ENCODE peak calls at places on chromosomes 12 and 14, in nine cellular contexts. R is CD8-positive, alpha-beta T cell; S is heart left ventricle; U is Calu3; L is BJ; E is AG04450; F is cardiac fibroblast; I is pancreas; Z is uterus. W is an unnamed sample.

GRCh38 chr12:114408881-114409795 is 3.2 kb upstream of the TBX5 start:
- DNase-seq in R (no peak), S (peak; percentile 80), U (no peak), L (no peak), E (no peak), F (peak; percentile 74), I (no peak), Z (no peak), W (no peak)

GRCh38 chr12:63844391-63845341 is at the start of gene SRGAP1:
- DNase-seq in R (no peak), S (peak; percentile 82), U (peak; percentile 61), L (no peak), E (no peak), F (peak; percentile 93), I (peak; percentile 82), Z (peak; percentile 72), W (peak; percentile 48)

GRCh38 chr12:623865-624372 is 39.3 kb downstream of the NINJ2 start:
- DNase-seq in R (no peak), S (no peak), U (no peak), L (no peak), E (no peak), F (no peak), I (no peak), Z (no peak), W (no peak)

GRCh38 chr12:1811281-1811947 is 9.0 kb upstream of the LRTM2 start:
- DNase-seq in R (no peak), S (peak; percentile 20), U (peak; percentile 29), L (no peak), E (no peak), F (peak; percentile 36), I (peak; percentile 38), Z (no peak), W (no peak)

GRCh38 chr14:76977793-76978730 is 50.4 kb downstream of the IRF2BPL start:
- DNase-seq in R (peak; percentile 69), S (peak; percentile 50), U (no peak), L (no peak), E (peak; percentile 44), F (peak; percentile 88), I (no peak), Z (peak; percentile 79), W (no peak)

GRCh38 chr12:21773263-21773741 is 1.2 kb downstream of the KCNJ8 start:
- DNase-seq in R (no peak), S (peak; percentile 81), U (no peak), L (no peak), E (no peak), F (peak; percentile 5), I (peak; percentile 74), Z (peak; percentile 49), W (peak; percentile 36)

GRCh38 chr14:51451561-51451960 is 200.1 kb upstream of the FRMD6 start:
- DNase-seq in R (no peak), S (no peak), U (no peak), L (no peak), E (no peak), F (no peak), I (no peak), Z (no peak), W (no peak)

GRCh38 chr14:69543341-69544249 is 31.1 kb downstream of the CCDC177 start:
- DNase-seq in R (no peak), S (peak; percentile 40), U (peak; percentile 86), L (no peak), E (peak; percentile 69), F (peak; percentile 94), I (no peak), Z (peak; percentile 21), W (peak; percentile 14)

GRCh38 chr12:28550757-28551381 is 360.6 kb downstream of the CCDC91 start:
- DNase-seq in R (no peak), S (no peak), U (no peak), L (no peak), E (peak; percentile 30), F (peak; percentile 48), I (no peak), Z (no peak), W (no peak)

GRCh38 chr14:79161576-79161975 is 991.4 kb downstream of the NRXN3 start:
- DNase-seq in R (no peak), S (no peak), U (no peak), L (no peak), E (peak; percentile 3), F (peak; percentile 14), I (no peak), Z (no peak), W (peak; percentile 53)

GRCh38 chr12:52367876-52368275 is 595 bp upstream of the KRT85 start:
- DNase-seq in R (no peak), S (no peak), U (no peak), L (no peak), E (no peak), F (no peak), I (no peak), Z (no peak), W (no peak)

GRCh38 chr12:105204916-105205315 is 31.1 kb downstream of the APPL2 start:
- DNase-seq in R (no peak), S (no peak), U (no peak), L (peak; percentile 51), E (peak; percentile 8), F (peak; percentile 55), I (no peak), Z (no peak), W (no peak)

GRCh38 chr14:91303091-91303923 is 58.8 kb upstream of the GPR68 start:
- DNase-seq in R (no peak), S (peak; percentile 56), U (peak; percentile 29), L (no peak), E (no peak), F (peak; percentile 36), I (no peak), Z (no peak), W (no peak)

GRCh38 chr14:53613404-53614253 is 343.0 kb downstream of the BMP4 start:
- DNase-seq in R (no peak), S (no peak), U (peak; percentile 64), L (no peak), E (peak; percentile 69), F (no peak), I (peak; percentile 42), Z (no peak), W (no peak)

GRCh38 chr14:74572829-74573360 is 39.1 kb downstream of the LTBP2 start:
- DNase-seq in R (no peak), S (peak; percentile 12), U (no peak), L (no peak), E (no peak), F (no peak), I (no peak), Z (no peak), W (no peak)

GRCh38 chr14:74574092-74574438 is 38.0 kb downstream of the LTBP2 start:
- DNase-seq in R (no peak), S (peak; percentile 15), U (no peak), L (no peak), E (no peak), F (no peak), I (no peak), Z (no peak), W (no peak)

GRCh38 chr14:74571901-74572828 is 39.9 kb downstream of the LTBP2 start:
- DNase-seq in R (no peak), S (peak; percentile 29), U (peak; percentile 43), L (peak; percentile 99), E (peak; percentile 97), F (peak; percentile 97), I (no peak), Z (peak; percentile 55), W (peak; percentile 46)

GRCh38 chr14:74574706-74575105 is 37.3 kb downstream of the LTBP2 start:
- DNase-seq in R (no peak), S (peak; percentile 49), U (no peak), L (no peak), E (no peak), F (no peak), I (no peak), Z (no peak), W (no peak)

DNA sequence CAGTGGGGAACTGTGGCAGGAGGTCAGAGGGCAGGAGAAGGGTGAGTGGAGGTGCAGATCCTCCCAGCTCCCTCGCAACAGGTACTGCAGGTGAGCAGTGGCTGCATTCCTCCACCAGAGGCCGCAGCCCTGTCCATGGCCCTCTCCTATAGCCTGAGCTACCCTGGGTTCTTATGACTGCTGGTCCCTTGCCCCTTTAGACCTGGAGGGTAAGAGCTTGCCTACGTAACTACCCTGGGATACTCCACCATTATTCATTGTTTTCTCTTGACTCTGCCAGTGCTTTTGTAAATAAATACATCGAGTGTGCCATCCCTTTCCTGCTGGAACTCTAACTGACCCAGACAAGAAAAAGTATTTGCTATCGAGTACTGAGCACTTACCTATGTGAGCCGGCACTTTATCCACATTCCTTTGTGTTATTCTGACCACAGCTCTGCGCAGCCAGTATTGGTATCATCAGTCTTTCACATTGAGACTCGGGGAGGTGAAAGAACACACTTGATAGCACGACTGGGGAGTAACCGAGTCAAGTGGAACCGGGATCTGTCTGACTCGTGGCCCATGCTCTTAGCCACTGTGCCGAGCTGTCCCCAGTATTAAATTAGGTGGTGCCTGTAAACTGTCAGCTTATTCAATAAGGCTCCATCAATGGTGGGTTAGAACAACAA is 38.5 kb downstream of the LTBP2 start:
- DNase-seq in R (no peak), S (peak; percentile 1), U (peak; percentile 60), L (no peak), E (no peak), F (no peak), I (no peak), Z (no peak), W (no peak)
- TF ChIP-seq CTCF in R (no peak), S (no peak), U (peak; percentile 34), L (no peak), E (peak; percentile 15), F (no peak), I (no peak), Z (no peak), W (peak; percentile 49)

GRCh38 chr14:89767861-89768268 is 186.7 kb downstream of the EFCAB11 start:
- DNase-seq in R (peak; percentile 42), S (no peak), U (peak; percentile 25), L (no peak), E (no peak), F (peak; percentile 73), I (no peak), Z (no peak), W (peak; percentile 23)
- TF ChIP-seq CTCF in R (peak; percentile 87), S (peak; percentile 58), U (no peak), L (peak; percentile 79), E (peak; percentile 80), F (peak; percentile 82), I (peak; percentile 31), Z (no peak), W (peak; percentile 60)

GRCh38 chr12:95217377-95218163 is at the start of the genes FGD6 and VEZT:
- DNase-seq in R (peak; percentile 98), S (peak; percentile 99), U (peak; percentile 99), L (peak; percentile 98), E (peak; percentile 98), F (peak; percentile 99), I (peak; percentile 99), Z (peak; percentile 99), W (peak; percentile 96)
- TF ChIP-seq CTCF in R (peak; percentile 41), S (peak; percentile 43), U (peak; percentile 63), L (peak; percentile 65), E (peak; percentile 60), F (peak; percentile 56), I (peak; percentile 50), Z (peak; percentile 41), W (no peak)

GRCh38 chr14:81208489-81208888 is 12.3 kb downstream of the GTF2A1 start:
- DNase-seq in R (no peak), S (no peak), U (no peak), L (no peak), E (no peak), F (no peak), I (peak; percentile 75), Z (no peak), W (no peak)

GRCh38 chr14:81209187-81209836 is 11.4 kb downstream of the GTF2A1 start:
- DNase-seq in R (no peak), S (no peak), U (no peak), L (no peak), E (no peak), F (no peak), I (no peak), Z (no peak), W (no peak)

GRCh38 chr14:81206115-81206514 is 14.6 kb downstream of the GTF2A1 start:
- DNase-seq in R (no peak), S (no peak), U (no peak), L (no peak), E (no peak), F (no peak), I (no peak), Z (no peak), W (no peak)

GRCh38 chr14:81211844-81212243 is 8.9 kb downstream of the GTF2A1 start:
- DNase-seq in R (no peak), S (peak; percentile 72), U (peak; percentile 17), L (no peak), E (no peak), F (peak; percentile 38), I (no peak), Z (no peak), W (no peak)
- TF ChIP-seq CTCF in R (peak; percentile 38), S (peak; percentile 54), U (no peak), L (peak; percentile 37), E (peak; percentile 41), F (peak; percentile 40), I (peak; percentile 13), Z (no peak), W (peak; percentile 56)